ENCODE peak calls at places on chromosomes 12 and 14, in four cellular contexts. One of them, this sample, is unnamed.

GRCh38 chr12:1201886-1202285 is 210.9 kb downstream of the ERC1 start:
- DNase-seq in activated CD8-positive, alpha-beta T cell treated with anti-CD3 and anti-CD28 coated beads, Interleukin-2, amount 10 ng/mL, durations not matched to agents 7 days and 5 days: no peak
- DNase-seq in activated CD4-positive, CD25-positive, alpha-beta regulatory T cell: no peak
- DNase-seq in lung: no peak
- DNase-seq in this sample: no peak

GRCh38 chr14:67650161-67650560 is 24.3 kb downstream of the VTI1B start:
- DNase-seq in activated CD8-positive, alpha-beta T cell treated with anti-CD3 and anti-CD28 coated beads, Interleukin-2, amount 10 ng/mL, durations not matched to agents 7 days and 5 days: no peak
- DNase-seq in activated CD4-positive, CD25-positive, alpha-beta regulatory T cell: no peak
- DNase-seq in lung: no peak
- DNase-seq in this sample: no peak

GRCh38 chr12:14281539-14281938 is 83.9 kb upstream of the ATF7IP start:
- DNase-seq in activated CD8-positive, alpha-beta T cell treated with anti-CD3 and anti-CD28 coated beads, Interleukin-2, amount 10 ng/mL, durations not matched to agents 7 days and 5 days: no peak
- DNase-seq in activated CD4-positive, CD25-positive, alpha-beta regulatory T cell: no peak
- DNase-seq in lung: no peak
- DNase-seq in this sample: no peak

GRCh38 chr14:101903111-101903561 is 61.2 kb upstream of the DYNC1H1 start:
- DNase-seq in activated CD8-positive, alpha-beta T cell treated with anti-CD3 and anti-CD28 coated beads, Interleukin-2, amount 10 ng/mL, durations not matched to agents 7 days and 5 days: no peak
- DNase-seq in activated CD4-positive, CD25-positive, alpha-beta regulatory T cell: no peak
- DNase-seq in lung: no peak
- DNase-seq in this sample: no peak

GRCh38 chr12:79725987-79726386 is 35.2 kb upstream of the PAWR start:
- DNase-seq in activated CD8-positive, alpha-beta T cell treated with anti-CD3 and anti-CD28 coated beads, Interleukin-2, amount 10 ng/mL, durations not matched to agents 7 days and 5 days: no peak
- DNase-seq in activated CD4-positive, CD25-positive, alpha-beta regulatory T cell: no peak
- DNase-seq in lung: no peak
- DNase-seq in this sample: no peak

GRCh38 chr12:100935929-100936328 is 141.4 kb downstream of the ANO4 start:
- DNase-seq in activated CD8-positive, alpha-beta T cell treated with anti-CD3 and anti-CD28 coated beads, Interleukin-2, amount 10 ng/mL, durations not matched to agents 7 days and 5 days: no peak
- DNase-seq in activated CD4-positive, CD25-positive, alpha-beta regulatory T cell: no peak
- DNase-seq in lung: no peak
- DNase-seq in this sample: no peak

GRCh38 chr12:71846322-71846940 is 6.9 kb downstream of the TBC1D15 start:
- DNase-seq in activated CD8-positive, alpha-beta T cell treated with anti-CD3 and anti-CD28 coated beads, Interleukin-2, amount 10 ng/mL, durations not matched to agents 7 days and 5 days: peak
- DNase-seq in activated CD4-positive, CD25-positive, alpha-beta regulatory T cell: no peak
- DNase-seq in lung: no peak
- DNase-seq in this sample: no peak

GRCh38 chr12:1800646-1801284 is 19.6 kb upstream of the LRTM2 start:
- DNase-seq in activated CD8-positive, alpha-beta T cell treated with anti-CD3 and anti-CD28 coated beads, Interleukin-2, amount 10 ng/mL, durations not matched to agents 7 days and 5 days: peak
- DNase-seq in activated CD4-positive, CD25-positive, alpha-beta regulatory T cell: no peak
- DNase-seq in lung: no peak
- DNase-seq in this sample: no peak

GRCh38 chr12:46131729-46132128 is 137.1 kb downstream of the SLC38A1 start:
- DNase-seq in activated CD8-positive, alpha-beta T cell treated with anti-CD3 and anti-CD28 coated beads, Interleukin-2, amount 10 ng/mL, durations not matched to agents 7 days and 5 days: no peak
- DNase-seq in activated CD4-positive, CD25-positive, alpha-beta regulatory T cell: no peak
- DNase-seq in lung: no peak
- DNase-seq in this sample: no peak

GRCh38 chr14:52694761-52695480 is 437 bp downstream of the ERO1A start:
- DNase-seq in activated CD8-positive, alpha-beta T cell treated with anti-CD3 and anti-CD28 coated beads, Interleukin-2, amount 10 ng/mL, durations not matched to agents 7 days and 5 days: peak
- DNase-seq in activated CD4-positive, CD25-positive, alpha-beta regulatory T cell: peak
- DNase-seq in lung: peak
- DNase-seq in this sample: peak

GRCh38 chr14:52902971-52903385 is 47.9 kb downstream of the FERMT2 start:
- DNase-seq in activated CD8-positive, alpha-beta T cell treated with anti-CD3 and anti-CD28 coated beads, Interleukin-2, amount 10 ng/mL, durations not matched to agents 7 days and 5 days: no peak
- DNase-seq in activated CD4-positive, CD25-positive, alpha-beta regulatory T cell: no peak
- DNase-seq in lung: no peak
- DNase-seq in this sample: no peak

GRCh38 chr12:5439333-5439732 is 7.4 kb downstream of the NTF3 start:
- DNase-seq in activated CD8-positive, alpha-beta T cell treated with anti-CD3 and anti-CD28 coated beads, Interleukin-2, amount 10 ng/mL, durations not matched to agents 7 days and 5 days: no peak
- DNase-seq in activated CD4-positive, CD25-positive, alpha-beta regulatory T cell: no peak
- DNase-seq in lung: no peak
- DNase-seq in this sample: no peak

GRCh38 chr14:92898732-92899131 is 24.2 kb upstream of the CHGA start:
- DNase-seq in activated CD8-positive, alpha-beta T cell treated with anti-CD3 and anti-CD28 coated beads, Interleukin-2, amount 10 ng/mL, durations not matched to agents 7 days and 5 days: peak
- DNase-seq in activated CD4-positive, CD25-positive, alpha-beta regulatory T cell: no peak
- DNase-seq in lung: no peak
- DNase-seq in this sample: no peak

GRCh38 chr12:113837059-113837458 is 129.1 kb downstream of the RBM19 start:
- DNase-seq in activated CD8-positive, alpha-beta T cell treated with anti-CD3 and anti-CD28 coated beads, Interleukin-2, amount 10 ng/mL, durations not matched to agents 7 days and 5 days: no peak
- DNase-seq in activated CD4-positive, CD25-positive, alpha-beta regulatory T cell: no peak
- DNase-seq in lung: no peak
- DNase-seq in this sample: no peak

GRCh38 chr12:24991209-24992049 is 42.5 kb upstream of the BCAT1 start:
- DNase-seq in activated CD8-positive, alpha-beta T cell treated with anti-CD3 and anti-CD28 coated beads, Interleukin-2, amount 10 ng/mL, durations not matched to agents 7 days and 5 days: peak
- DNase-seq in activated CD4-positive, CD25-positive, alpha-beta regulatory T cell: no peak
- DNase-seq in lung: no peak
- DNase-seq in this sample: no peak

GRCh38 chr12:1821805-1822204 is 1.4 kb downstream of the LRTM2 start:
- DNase-seq in activated CD8-positive, alpha-beta T cell treated with anti-CD3 and anti-CD28 coated beads, Interleukin-2, amount 10 ng/mL, durations not matched to agents 7 days and 5 days: no peak
- DNase-seq in activated CD4-positive, CD25-positive, alpha-beta regulatory T cell: no peak
- DNase-seq in lung: no peak
- DNase-seq in this sample: no peak

GRCh38 chr14:104724981-104725771 is 1.1 kb downstream of the ADSS1 start:
- DNase-seq in activated CD8-positive, alpha-beta T cell treated with anti-CD3 and anti-CD28 coated beads, Interleukin-2, amount 10 ng/mL, durations not matched to agents 7 days and 5 days: no peak
- DNase-seq in activated CD4-positive, CD25-positive, alpha-beta regulatory T cell: no peak
- DNase-seq in lung: no peak
- DNase-seq in this sample: no peak

GRCh38 chr12:114269153-114269552 is 136.8 kb downstream of the TBX5 start:
- DNase-seq in activated CD8-positive, alpha-beta T cell treated with anti-CD3 and anti-CD28 coated beads, Interleukin-2, amount 10 ng/mL, durations not matched to agents 7 days and 5 days: no peak
- DNase-seq in activated CD4-positive, CD25-positive, alpha-beta regulatory T cell: no peak
- DNase-seq in lung: no peak
- DNase-seq in this sample: no peak

GRCh38 chr12:12194206-12194605 is 72.6 kb downstream of the LRP6 start:
- DNase-seq in activated CD8-positive, alpha-beta T cell treated with anti-CD3 and anti-CD28 coated beads, Interleukin-2, amount 10 ng/mL, durations not matched to agents 7 days and 5 days: no peak
- DNase-seq in activated CD4-positive, CD25-positive, alpha-beta regulatory T cell: no peak
- DNase-seq in lung: no peak
- DNase-seq in this sample: no peak

GRCh38 chr12:132506730-132507538 is 17.0 kb downstream of the FBRSL1 start:
- DNase-seq in activated CD8-positive, alpha-beta T cell treated with anti-CD3 and anti-CD28 coated beads, Interleukin-2, amount 10 ng/mL, durations not matched to agents 7 days and 5 days: peak
- DNase-seq in activated CD4-positive, CD25-positive, alpha-beta regulatory T cell: peak
- DNase-seq in lung: peak
- DNase-seq in this sample: no peak

GRCh38 chr14:64459737-64460136 is 5.6 kb upstream of the AKAP5 start:
- DNase-seq in activated CD8-positive, alpha-beta T cell treated with anti-CD3 and anti-CD28 coated beads, Interleukin-2, amount 10 ng/mL, durations not matched to agents 7 days and 5 days: no peak
- DNase-seq in activated CD4-positive, CD25-positive, alpha-beta regulatory T cell: no peak
- DNase-seq in lung: no peak
- DNase-seq in this sample: no peak

GRCh38 chr12:67590122-67590795 is 58.3 kb upstream of the DYRK2 start:
- DNase-seq in activated CD8-positive, alpha-beta T cell treated with anti-CD3 and anti-CD28 coated beads, Interleukin-2, amount 10 ng/mL, durations not matched to agents 7 days and 5 days: peak
- DNase-seq in activated CD4-positive, CD25-positive, alpha-beta regulatory T cell: no peak
- DNase-seq in lung: no peak
- DNase-seq in this sample: no peak

GRCh38 chr12:119102714-119103113 is 76.0 kb upstream of the HSPB8 start:
- DNase-seq in activated CD8-positive, alpha-beta T cell treated with anti-CD3 and anti-CD28 coated beads, Interleukin-2, amount 10 ng/mL, durations not matched to agents 7 days and 5 days: no peak
- DNase-seq in activated CD4-positive, CD25-positive, alpha-beta regulatory T cell: no peak
- DNase-seq in lung: no peak
- DNase-seq in this sample: no peak

GRCh38 chr12:71469235-71469873 is 29.8 kb downstream of the LGR5 start:
- DNase-seq in activated CD8-positive, alpha-beta T cell treated with anti-CD3 and anti-CD28 coated beads, Interleukin-2, amount 10 ng/mL, durations not matched to agents 7 days and 5 days: no peak
- DNase-seq in activated CD4-positive, CD25-positive, alpha-beta regulatory T cell: no peak
- DNase-seq in lung: no peak
- DNase-seq in this sample: no peak

GRCh38 chr14:92963301-92964123 is 40.6 kb downstream of the CHGA start:
- DNase-seq in activated CD8-positive, alpha-beta T cell treated with anti-CD3 and anti-CD28 coated beads, Interleukin-2, amount 10 ng/mL, durations not matched to agents 7 days and 5 days: no peak
- DNase-seq in activated CD4-positive, CD25-positive, alpha-beta regulatory T cell: no peak
- DNase-seq in lung: no peak
- DNase-seq in this sample: no peak

GRCh38 chr12:1500095-1500801 is 94.1 kb downstream of the FBXL14 start:
- DNase-seq in activated CD8-positive, alpha-beta T cell treated with anti-CD3 and anti-CD28 coated beads, Interleukin-2, amount 10 ng/mL, durations not matched to agents 7 days and 5 days: no peak
- DNase-seq in activated CD4-positive, CD25-positive, alpha-beta regulatory T cell: no peak
- DNase-seq in lung: no peak
- DNase-seq in this sample: no peak

GRCh38 chr12:67826946-67827719 is 162.1 kb upstream of the IFNG-AS1 start:
- DNase-seq in activated CD8-positive, alpha-beta T cell treated with anti-CD3 and anti-CD28 coated beads, Interleukin-2, amount 10 ng/mL, durations not matched to agents 7 days and 5 days: no peak
- DNase-seq in activated CD4-positive, CD25-positive, alpha-beta regulatory T cell: no peak
- DNase-seq in lung: no peak
- DNase-seq in this sample: no peak

GRCh38 chr12:131830335-131831020 is 2.3 kb downstream of the MMP17 start:
- DNase-seq in activated CD8-positive, alpha-beta T cell treated with anti-CD3 and anti-CD28 coated beads, Interleukin-2, amount 10 ng/mL, durations not matched to agents 7 days and 5 days: no peak
- DNase-seq in activated CD4-positive, CD25-positive, alpha-beta regulatory T cell: no peak
- DNase-seq in lung: peak
- DNase-seq in this sample: no peak

GRCh38 chr12:103547929-103548328 is 39.1 kb upstream of the STAB2 start:
- DNase-seq in activated CD8-positive, alpha-beta T cell treated with anti-CD3 and anti-CD28 coated beads, Interleukin-2, amount 10 ng/mL, durations not matched to agents 7 days and 5 days: no peak
- DNase-seq in activated CD4-positive, CD25-positive, alpha-beta regulatory T cell: no peak
- DNase-seq in lung: no peak
- DNase-seq in this sample: no peak

GRCh38 chr14:59199614-59200013 is 11.1 kb downstream of the DAAM1 start:
- DNase-seq in activated CD8-positive, alpha-beta T cell treated with anti-CD3 and anti-CD28 coated beads, Interleukin-2, amount 10 ng/mL, durations not matched to agents 7 days and 5 days: no peak
- DNase-seq in activated CD4-positive, CD25-positive, alpha-beta regulatory T cell: no peak
- DNase-seq in lung: no peak
- DNase-seq in this sample: no peak

GRCh38 chr14:81396108-81396507 is 4.0 kb downstream of the STON2 start:
- DNase-seq in activated CD8-positive, alpha-beta T cell treated with anti-CD3 and anti-CD28 coated beads, Interleukin-2, amount 10 ng/mL, durations not matched to agents 7 days and 5 days: no peak
- DNase-seq in activated CD4-positive, CD25-positive, alpha-beta regulatory T cell: no peak
- DNase-seq in lung: no peak
- DNase-seq in this sample: no peak

GRCh38 chr14:75234173-75234855 is 44.3 kb upstream of the FOS start:
- DNase-seq in activated CD8-positive, alpha-beta T cell treated with anti-CD3 and anti-CD28 coated beads, Interleukin-2, amount 10 ng/mL, durations not matched to agents 7 days and 5 days: no peak
- DNase-seq in activated CD4-positive, CD25-positive, alpha-beta regulatory T cell: no peak
- DNase-seq in lung: no peak
- DNase-seq in this sample: no peak

GRCh38 chr12:131912526-131913274 is 16.4 kb upstream of the PUS1 start:
- DNase-seq in activated CD8-positive, alpha-beta T cell treated with anti-CD3 and anti-CD28 coated beads, Interleukin-2, amount 10 ng/mL, durations not matched to agents 7 days and 5 days: no peak
- DNase-seq in activated CD4-positive, CD25-positive, alpha-beta regulatory T cell: no peak
- DNase-seq in lung: peak
- DNase-seq in this sample: no peak

GRCh38 chr12:59491877-59492276 is 104.0 kb upstream of the SLC16A7 start:
- DNase-seq in activated CD8-positive, alpha-beta T cell treated with anti-CD3 and anti-CD28 coated beads, Interleukin-2, amount 10 ng/mL, durations not matched to agents 7 days and 5 days: no peak
- DNase-seq in activated CD4-positive, CD25-positive, alpha-beta regulatory T cell: no peak
- DNase-seq in lung: no peak
- DNase-seq in this sample: no peak

This sample was measured in mesothelial cell of epicardium.